ENCODE peak calls at places on chromosomes 5 and 9, in five cellular contexts. I is neuronal stem cell, T is spleen, N is SJSA1, L is psoas muscle. B is an unnamed sample. For H3K4me1, the result is how much of the 10 kb centered on the place peaks cover.

GRCh38 chr5:23506329-23507236 is 826 bp upstream of the PRDM9 start:
- DNase-seq in N (no peak), L (no peak), T (no peak), I (no peak), B (no peak)

GRCh38 chr9:20463823-20464222 is 158.5 kb downstream of the MLLT3 start:
- DNase-seq in I (no peak), L (no peak), T (no peak), N (no peak), B (no peak)

GRCh38 chr9:69674741-69675438 is 2.7 kb upstream of the APBA1 start:
- DNase-seq in N (no peak), I (no peak), L (no peak), T (no peak), B (no peak)

GRCh38 chr9:109315889-109316640 is 4.8 kb downstream of the EPB41L4B start:
- DNase-seq in T (no peak), N (no peak), L (peak), I (no peak), B (no peak)

GRCh38 chr9:113934826-113935676 is 58.9 kb downstream of the ZNF618 start:
- DNase-seq in L (no peak), N (no peak), I (no peak), T (no peak), B (no peak)

GRCh38 chr9:71637926-71638325 is 130.4 kb downstream of the CEMIP2 start:
- DNase-seq in N (no peak), I (no peak), L (no peak), T (no peak), B (no peak)

GRCh38 chr9:132991351-132992300 is 13.1 kb downstream of the GFI1B start:
- DNase-seq in T (peak), I (no peak), L (no peak), N (no peak), B (no peak)

GRCh38 chr9:30039712-30040111 is 2344.7 kb upstream of the ACO1 start:
- DNase-seq in N (no peak), L (no peak), T (no peak), I (no peak), B (no peak)

GRCh38 chr5:179374506-179375235 is 29.4 kb upstream of the ADAMTS2 start:
- DNase-seq in I (no peak), T (peak), N (no peak), L (no peak), B (peak)

GRCh38 chr9:87891754-87892153 is 9.1 kb downstream of the SPATA31E1 start:
- DNase-seq in T (no peak), N (no peak), I (no peak), L (no peak), B (no peak)

GRCh38 chr9:133058051-133058450 is 3.7 kb upstream of the CEL start:
- DNase-seq in L (no peak), I (no peak), N (no peak), T (no peak), B (no peak)

GRCh38 chr5:174083041-174083827 is 37.7 kb downstream of the NSG2 start:
- DNase-seq in T (no peak), I (no peak), N (no peak), L (no peak), B (no peak)

GRCh38 chr9:5446451-5447236 is 3.7 kb upstream of the CD274 start:
- DNase-seq in N (no peak), I (no peak), T (no peak), L (no peak), B (no peak)

GRCh38 chr5:126016256-126016655 is 407.0 kb upstream of the GRAMD2B start:
- DNase-seq in T (no peak), L (no peak), I (no peak), N (no peak), B (no peak)

DNA sequence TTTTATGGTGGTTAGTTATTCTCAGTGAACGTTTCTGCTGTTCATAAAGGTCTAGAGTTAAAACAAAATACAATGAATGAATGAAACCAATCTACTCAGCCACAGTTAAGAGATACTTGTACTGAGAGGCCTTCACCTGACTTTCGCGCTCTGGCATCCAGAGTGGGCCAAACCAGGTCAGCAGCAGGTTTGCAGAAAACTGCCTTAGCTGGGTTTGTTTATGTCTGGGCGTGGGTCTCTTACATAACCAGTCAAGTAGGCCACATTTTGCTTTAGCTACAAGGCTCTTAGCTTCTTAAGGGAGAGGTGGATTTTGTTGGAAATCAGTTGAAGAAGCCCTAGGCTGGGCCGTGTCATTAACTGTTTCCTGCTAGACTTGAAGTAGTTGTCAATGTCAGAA is 200.3 kb downstream of the ARHGEF28 start:
- DNase-seq in N (no peak), T (no peak), L (no peak), I (no peak), B (no peak)
- H3K4me1 ChIP-seq in N (under half), T (under half), L (under half), I (under half), B (under half)

GRCh38 chr9:127857278-127857677 is 2.8 kb upstream of the ENG start:
- DNase-seq in T (no peak), N (no peak), I (no peak), L (no peak), B (no peak)
- H3K4me1 ChIP-seq in T (half or more), N (under half), I (under half), L (under half), B (under half)

GRCh38 chr5:143550985-143551630 is 147.6 kb upstream of the NR3C1 start:
- DNase-seq in I (no peak), L (no peak), N (no peak), T (no peak), B (no peak)
- H3K4me1 ChIP-seq in I (under half), L (under half), N (under half), T (under half), B (under half)

GRCh38 chr9:136622538-136622948 is 40.2 kb upstream of the EGFL7 start:
- DNase-seq in N (no peak), T (peak), L (no peak), I (no peak), B (no peak)
- H3K4me1 ChIP-seq in N (half or more), T (half or more), L (under half), I (under half), B (under half)

DNA sequence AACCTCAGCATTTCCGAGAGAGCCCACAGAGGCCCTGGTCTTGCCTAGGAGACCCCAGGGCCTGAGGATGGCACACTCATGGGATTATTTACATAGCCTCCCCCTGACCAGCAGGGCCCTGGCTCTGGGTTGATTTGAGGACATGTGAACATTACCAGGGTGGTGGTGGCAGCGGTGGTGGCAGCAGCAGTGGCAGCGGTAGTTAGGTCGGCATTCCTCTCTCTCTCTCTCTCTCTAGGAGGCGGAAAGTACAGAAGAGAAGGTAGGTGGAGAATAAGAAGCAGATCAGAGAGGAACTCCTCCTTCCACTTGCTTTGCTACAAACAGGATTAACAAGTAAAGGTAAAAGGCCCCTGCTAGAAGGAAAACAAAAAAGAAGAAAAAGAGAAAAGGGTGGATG is 39.3 kb downstream of the B4GALT1 start:
- DNase-seq in T (peak), N (no peak), L (no peak), I (no peak), B (peak)
- H3K4me1 ChIP-seq in T (half or more), N (under half), L (under half), I (under half), B (under half)

GRCh38 chr9:93134018-93134739 is at the start of gene NINJ1:
- DNase-seq in N (peak), T (peak), I (peak), L (peak), B (peak)

GRCh38 chr9:93132946-93133640 is 958 bp downstream of the NINJ1 start:
- DNase-seq in N (peak), I (no peak), T (peak), L (no peak), B (peak)

GRCh38 chr9:93134740-93135444 is 841 bp upstream of the NINJ1 start:
- DNase-seq in L (no peak), T (peak), N (no peak), I (no peak), B (peak)

GRCh38 chr9:93132287-93132927 is 1.6 kb downstream of the NINJ1 start:
- DNase-seq in T (peak), I (no peak), L (no peak), N (no peak), B (peak)

DNA sequence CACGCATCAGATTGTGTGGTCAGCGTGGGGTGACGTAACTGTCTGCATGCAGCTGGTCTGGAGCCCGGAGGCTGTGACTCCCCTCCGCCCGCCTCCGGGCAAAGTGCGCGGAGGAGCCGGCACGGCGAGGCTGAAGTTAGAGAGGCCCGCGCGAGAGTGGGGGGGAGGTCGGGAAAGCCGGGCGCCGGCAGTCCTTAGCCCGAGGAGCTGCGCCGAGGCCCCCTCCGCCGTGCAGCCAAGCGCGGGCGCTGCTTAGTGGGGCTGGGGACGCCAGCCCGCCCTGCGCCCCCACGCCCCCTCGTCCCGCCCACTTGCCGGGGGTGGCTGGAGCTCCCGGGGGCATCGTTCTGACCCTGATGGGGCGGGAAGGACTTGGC is 422 bp downstream of the NINJ1 start:
- DNase-seq in T (peak), I (peak), N (peak), L (peak), B (peak)
- H3K4me1 ChIP-seq in T (half or more), I (under half), N (under half), L (half or more), B (half or more)

GRCh38 chr9:16484178-16484577 is 386.3 kb downstream of the BNC2 start:
- DNase-seq in N (no peak), I (no peak), L (no peak), T (no peak), B (no peak)
- H3K4me1 ChIP-seq in N (under half), I (under half), L (under half), T (under half), B (under half)

B was measured in sigmoid colon.